ENCODE peak calls at places on chromosomes 5 and 9, in nine cellular contexts. One of them, this sample, is unnamed.

GRCh38 chr9:93575706-93576295 is 583 bp upstream of the PHF2 start:
- DNase-seq in transverse colon: peak; percentile 55
- DNase-seq in suprapubic skin: peak; percentile 78
- DNase-seq in EH: peak; percentile 63
- DNase-seq in activated naive CD4-positive, alpha-beta T cell: no peak
- DNase-seq in upper lobe of right lung: peak; percentile 86
- DNase-seq in GM19239: peak; percentile 71
- DNase-seq in substantia nigra: no peak
- DNase-seq in caudate nucleus: no peak
- DNase-seq in this sample: peak; percentile 46

GRCh38 chr5:14672508-14673394 is 8.2 kb downstream of the OTULIN start:
- DNase-seq in transverse colon: no peak
- DNase-seq in suprapubic skin: no peak
- DNase-seq in EH: peak; percentile 50
- DNase-seq in activated naive CD4-positive, alpha-beta T cell: no peak
- DNase-seq in upper lobe of right lung: no peak
- DNase-seq in GM19239: no peak
- DNase-seq in substantia nigra: no peak
- DNase-seq in caudate nucleus: no peak
- DNase-seq in this sample: no peak

GRCh38 chr9:129483467-129484324 is 137.2 kb downstream of the C9orf50 start:
- DNase-seq in transverse colon: peak; percentile 83
- DNase-seq in suprapubic skin: peak; percentile 96
- DNase-seq in EH: peak; percentile 91
- DNase-seq in activated naive CD4-positive, alpha-beta T cell: no peak
- DNase-seq in upper lobe of right lung: peak; percentile 91
- DNase-seq in GM19239: no peak
- DNase-seq in substantia nigra: peak; percentile 46
- DNase-seq in caudate nucleus: peak; percentile 82
- DNase-seq in this sample: peak; percentile 59

GRCh38 chr5:170533383-170533782 is 29.6 kb downstream of the KCNIP1 start:
- DNase-seq in transverse colon: no peak
- DNase-seq in suprapubic skin: no peak
- DNase-seq in EH: no peak
- DNase-seq in activated naive CD4-positive, alpha-beta T cell: no peak
- DNase-seq in upper lobe of right lung: no peak
- DNase-seq in GM19239: no peak
- DNase-seq in substantia nigra: no peak
- DNase-seq in caudate nucleus: no peak
- DNase-seq in this sample: no peak

GRCh38 chr5:43207601-43208000 is 15.6 kb downstream of the NIM1K start:
- DNase-seq in transverse colon: no peak
- DNase-seq in suprapubic skin: no peak
- DNase-seq in EH: no peak
- DNase-seq in activated naive CD4-positive, alpha-beta T cell: no peak
- DNase-seq in upper lobe of right lung: no peak
- DNase-seq in GM19239: no peak
- DNase-seq in substantia nigra: no peak
- DNase-seq in caudate nucleus: no peak
- DNase-seq in this sample: no peak

GRCh38 chr9:131310833-131311554 is 21.5 kb downstream of the PLPP7 start:
- DNase-seq in transverse colon: peak; percentile 29
- DNase-seq in suprapubic skin: no peak
- DNase-seq in EH: no peak
- DNase-seq in activated naive CD4-positive, alpha-beta T cell: no peak
- DNase-seq in upper lobe of right lung: no peak
- DNase-seq in GM19239: peak; percentile 48
- DNase-seq in substantia nigra: no peak
- DNase-seq in caudate nucleus: no peak
- DNase-seq in this sample: peak; percentile 50

GRCh38 chr5:136018814-136019777 is 9.7 kb upstream of the TGFBI start:
- DNase-seq in transverse colon: peak; percentile 33
- DNase-seq in suprapubic skin: no peak
- DNase-seq in EH: peak; percentile 98
- DNase-seq in activated naive CD4-positive, alpha-beta T cell: no peak
- DNase-seq in upper lobe of right lung: no peak
- DNase-seq in GM19239: no peak
- DNase-seq in substantia nigra: no peak
- DNase-seq in caudate nucleus: no peak
- DNase-seq in this sample: peak; percentile 47

GRCh38 chr5:40223884-40224402 is 455.8 kb upstream of the PTGER4 start:
- DNase-seq in transverse colon: no peak
- DNase-seq in suprapubic skin: no peak
- DNase-seq in EH: peak; percentile 92
- DNase-seq in activated naive CD4-positive, alpha-beta T cell: no peak
- DNase-seq in upper lobe of right lung: no peak
- DNase-seq in GM19239: no peak
- DNase-seq in substantia nigra: no peak
- DNase-seq in caudate nucleus: no peak
- DNase-seq in this sample: no peak

GRCh38 chr5:62578540-62578939 is at the start of gene LRRC70:
- DNase-seq in transverse colon: no peak
- DNase-seq in suprapubic skin: no peak
- DNase-seq in EH: peak; percentile 52
- DNase-seq in activated naive CD4-positive, alpha-beta T cell: no peak
- DNase-seq in upper lobe of right lung: no peak
- DNase-seq in GM19239: peak; percentile 15
- DNase-seq in substantia nigra: no peak
- DNase-seq in caudate nucleus: no peak
- DNase-seq in this sample: peak; percentile 23

GRCh38 chr9:65459756-65460320 is 174.8 kb upstream of the FOXD4L5 start:
- DNase-seq in transverse colon: no peak
- DNase-seq in suprapubic skin: no peak
- DNase-seq in EH: no peak
- DNase-seq in activated naive CD4-positive, alpha-beta T cell: no peak
- DNase-seq in upper lobe of right lung: no peak
- DNase-seq in GM19239: no peak
- DNase-seq in substantia nigra: no peak
- DNase-seq in caudate nucleus: no peak
- DNase-seq in this sample: no peak

GRCh38 chr9:74942801-74943200 is 9.9 kb downstream of the C9orf40 start:
- DNase-seq in transverse colon: no peak
- DNase-seq in suprapubic skin: no peak
- DNase-seq in EH: peak; percentile 26
- DNase-seq in activated naive CD4-positive, alpha-beta T cell: no peak
- DNase-seq in upper lobe of right lung: no peak
- DNase-seq in GM19239: no peak
- DNase-seq in substantia nigra: no peak
- DNase-seq in caudate nucleus: no peak
- DNase-seq in this sample: no peak

GRCh38 chr9:16060457-16061129 is 507.8 kb downstream of the CCDC171 start:
- DNase-seq in transverse colon: no peak
- DNase-seq in suprapubic skin: no peak
- DNase-seq in EH: no peak
- DNase-seq in activated naive CD4-positive, alpha-beta T cell: no peak
- DNase-seq in upper lobe of right lung: no peak
- DNase-seq in GM19239: no peak
- DNase-seq in substantia nigra: no peak
- DNase-seq in caudate nucleus: no peak
- DNase-seq in this sample: no peak

GRCh38 chr5:116361171-116361967 is 213.3 kb downstream of the SEMA6A start:
- DNase-seq in transverse colon: peak; percentile 69
- DNase-seq in suprapubic skin: peak; percentile 63
- DNase-seq in EH: peak; percentile 4
- DNase-seq in activated naive CD4-positive, alpha-beta T cell: no peak
- DNase-seq in upper lobe of right lung: peak; percentile 70
- DNase-seq in GM19239: no peak
- DNase-seq in substantia nigra: peak; percentile 58
- DNase-seq in caudate nucleus: peak; percentile 76
- DNase-seq in this sample: peak; percentile 88

GRCh38 chr5:26889810-26890209 is 148.6 kb downstream of the CDH9 start:
- DNase-seq in transverse colon: no peak
- DNase-seq in suprapubic skin: no peak
- DNase-seq in EH: no peak
- DNase-seq in activated naive CD4-positive, alpha-beta T cell: no peak
- DNase-seq in upper lobe of right lung: no peak
- DNase-seq in GM19239: no peak
- DNase-seq in substantia nigra: no peak
- DNase-seq in caudate nucleus: no peak
- DNase-seq in this sample: no peak

GRCh38 chr9:116264361-116264760 is 110.8 kb downstream of the PAPPA start:
- DNase-seq in transverse colon: no peak
- DNase-seq in suprapubic skin: no peak
- DNase-seq in EH: no peak
- DNase-seq in activated naive CD4-positive, alpha-beta T cell: no peak
- DNase-seq in upper lobe of right lung: no peak
- DNase-seq in GM19239: no peak
- DNase-seq in substantia nigra: no peak
- DNase-seq in caudate nucleus: no peak
- DNase-seq in this sample: no peak

GRCh38 chr5:158471179-158471924 is 612.4 kb upstream of the CLINT1 start:
- DNase-seq in transverse colon: no peak
- DNase-seq in suprapubic skin: no peak
- DNase-seq in EH: no peak
- DNase-seq in activated naive CD4-positive, alpha-beta T cell: no peak
- DNase-seq in upper lobe of right lung: no peak
- DNase-seq in GM19239: no peak
- DNase-seq in substantia nigra: no peak
- DNase-seq in caudate nucleus: no peak
- DNase-seq in this sample: peak; percentile 22

GRCh38 chr9:129383005-129383414 is 204.9 kb upstream of the IER5L start:
- DNase-seq in transverse colon: peak; percentile 86
- DNase-seq in suprapubic skin: peak; percentile 80
- DNase-seq in EH: peak; percentile 15
- DNase-seq in activated naive CD4-positive, alpha-beta T cell: no peak
- DNase-seq in upper lobe of right lung: peak; percentile 87
- DNase-seq in GM19239: no peak
- DNase-seq in substantia nigra: no peak
- DNase-seq in caudate nucleus: no peak
- DNase-seq in this sample: peak; percentile 74

GRCh38 chr9:81656871-81657337 is 32.4 kb downstream of the TLE1 start:
- DNase-seq in transverse colon: no peak
- DNase-seq in suprapubic skin: no peak
- DNase-seq in EH: no peak
- DNase-seq in activated naive CD4-positive, alpha-beta T cell: no peak
- DNase-seq in upper lobe of right lung: no peak
- DNase-seq in GM19239: no peak
- DNase-seq in substantia nigra: no peak
- DNase-seq in caudate nucleus: no peak
- DNase-seq in this sample: no peak

GRCh38 chr5:84239509-84239908 is 145.2 kb downstream of the EDIL3 start:
- DNase-seq in transverse colon: no peak
- DNase-seq in suprapubic skin: no peak
- DNase-seq in EH: peak; percentile 63
- DNase-seq in activated naive CD4-positive, alpha-beta T cell: no peak
- DNase-seq in upper lobe of right lung: no peak
- DNase-seq in GM19239: no peak
- DNase-seq in substantia nigra: no peak
- DNase-seq in caudate nucleus: no peak
- DNase-seq in this sample: no peak

GRCh38 chr9:37430841-37431597 is 8.5 kb downstream of the GRHPR start:
- DNase-seq in transverse colon: no peak
- DNase-seq in suprapubic skin: no peak
- DNase-seq in EH: no peak
- DNase-seq in activated naive CD4-positive, alpha-beta T cell: no peak
- DNase-seq in upper lobe of right lung: no peak
- DNase-seq in GM19239: no peak
- DNase-seq in substantia nigra: peak; percentile 58
- DNase-seq in caudate nucleus: peak; percentile 36
- DNase-seq in this sample: peak; percentile 68

GRCh38 chr9:121331992-121332685 is 37.9 kb downstream of the STOM start:
- DNase-seq in transverse colon: no peak
- DNase-seq in suprapubic skin: no peak
- DNase-seq in EH: peak; percentile 81
- DNase-seq in activated naive CD4-positive, alpha-beta T cell: no peak
- DNase-seq in upper lobe of right lung: no peak
- DNase-seq in GM19239: no peak
- DNase-seq in substantia nigra: no peak
- DNase-seq in caudate nucleus: no peak
- DNase-seq in this sample: no peak

GRCh38 chr5:169354921-169355320 is 54.0 kb upstream of the SLIT3 start:
- DNase-seq in transverse colon: no peak
- DNase-seq in suprapubic skin: no peak
- DNase-seq in EH: peak; percentile 16
- DNase-seq in activated naive CD4-positive, alpha-beta T cell: no peak
- DNase-seq in upper lobe of right lung: no peak
- DNase-seq in GM19239: no peak
- DNase-seq in substantia nigra: no peak
- DNase-seq in caudate nucleus: no peak
- DNase-seq in this sample: no peak

GRCh38 chr9:121450241-121450640 is 49.4 kb downstream of the GGTA1 start:
- DNase-seq in transverse colon: no peak
- DNase-seq in suprapubic skin: no peak
- DNase-seq in EH: no peak
- DNase-seq in activated naive CD4-positive, alpha-beta T cell: no peak
- DNase-seq in upper lobe of right lung: no peak
- DNase-seq in GM19239: no peak
- DNase-seq in substantia nigra: no peak
- DNase-seq in caudate nucleus: no peak
- DNase-seq in this sample: no peak

GRCh38 chr9:136599074-136599531 is 53.3 kb upstream of the NOTCH1 start:
- DNase-seq in transverse colon: no peak
- DNase-seq in suprapubic skin: no peak
- DNase-seq in EH: no peak
- DNase-seq in activated naive CD4-positive, alpha-beta T cell: no peak
- DNase-seq in upper lobe of right lung: no peak
- DNase-seq in GM19239: no peak
- DNase-seq in substantia nigra: no peak
- DNase-seq in caudate nucleus: no peak
- DNase-seq in this sample: peak; percentile 74

GRCh38 chr9:14205463-14205862 is 108.5 kb downstream of the NFIB start:
- DNase-seq in transverse colon: no peak
- DNase-seq in suprapubic skin: no peak
- DNase-seq in EH: peak; percentile 43
- DNase-seq in activated naive CD4-positive, alpha-beta T cell: no peak
- DNase-seq in upper lobe of right lung: no peak
- DNase-seq in GM19239: no peak
- DNase-seq in substantia nigra: no peak
- DNase-seq in caudate nucleus: no peak
- DNase-seq in this sample: no peak

GRCh38 chr9:89172398-89172797 is 6.2 kb downstream of the SHC3 start:
- DNase-seq in transverse colon: no peak
- DNase-seq in suprapubic skin: no peak
- DNase-seq in EH: no peak
- DNase-seq in activated naive CD4-positive, alpha-beta T cell: no peak
- DNase-seq in upper lobe of right lung: no peak
- DNase-seq in GM19239: no peak
- DNase-seq in substantia nigra: no peak
- DNase-seq in caudate nucleus: no peak
- DNase-seq in this sample: no peak

GRCh38 chr5:6085461-6085860 is 292.9 kb downstream of the MED10 start:
- DNase-seq in transverse colon: no peak
- DNase-seq in suprapubic skin: no peak
- DNase-seq in EH: no peak
- DNase-seq in activated naive CD4-positive, alpha-beta T cell: no peak
- DNase-seq in upper lobe of right lung: no peak
- DNase-seq in GM19239: no peak
- DNase-seq in substantia nigra: no peak
- DNase-seq in caudate nucleus: no peak
- DNase-seq in this sample: no peak

GRCh38 chr9:133928248-133928764 is 63.8 kb downstream of the VAV2 start:
- DNase-seq in transverse colon: no peak
- DNase-seq in suprapubic skin: no peak
- DNase-seq in EH: no peak
- DNase-seq in activated naive CD4-positive, alpha-beta T cell: no peak
- DNase-seq in upper lobe of right lung: no peak
- DNase-seq in GM19239: no peak
- DNase-seq in substantia nigra: no peak
- DNase-seq in caudate nucleus: no peak
- DNase-seq in this sample: no peak

GRCh38 chr9:101270325-101270701 is 114.5 kb downstream of the BAAT start:
- DNase-seq in transverse colon: no peak
- DNase-seq in suprapubic skin: no peak
- DNase-seq in EH: no peak
- DNase-seq in activated naive CD4-positive, alpha-beta T cell: no peak
- DNase-seq in upper lobe of right lung: no peak
- DNase-seq in GM19239: no peak
- DNase-seq in substantia nigra: no peak
- DNase-seq in caudate nucleus: no peak
- DNase-seq in this sample: no peak

GRCh38 chr5:149762958-149763630 is 33.0 kb downstream of the PPARGC1B start:
- DNase-seq in transverse colon: no peak
- DNase-seq in suprapubic skin: no peak
- DNase-seq in EH: no peak
- DNase-seq in activated naive CD4-positive, alpha-beta T cell: no peak
- DNase-seq in upper lobe of right lung: peak; percentile 56
- DNase-seq in GM19239: no peak
- DNase-seq in substantia nigra: no peak
- DNase-seq in caudate nucleus: no peak
- DNase-seq in this sample: peak; percentile 28

GRCh38 chr9:126959326-126959725 is 44.7 kb downstream of the RALGPS1 start:
- DNase-seq in transverse colon: no peak
- DNase-seq in suprapubic skin: no peak
- DNase-seq in EH: no peak
- DNase-seq in activated naive CD4-positive, alpha-beta T cell: no peak
- DNase-seq in upper lobe of right lung: no peak
- DNase-seq in GM19239: no peak
- DNase-seq in substantia nigra: no peak
- DNase-seq in caudate nucleus: no peak
- DNase-seq in this sample: no peak